ENCODE peak calls at places on chromosomes 1 and 21, in nine cellular contexts. H, E, Z, Q, Y, F, N, O and V are unnamed samples. For H3K4me1, the result is how much of the 10 kb centered on the place peaks cover.

GRCh38 chr1:28199328-28200233 is 23.1 kb upstream of the PTAFR start:
- DNase-seq in H (peak), E (no peak), Z (peak), Q (no peak), Y (no peak), F (peak), N (no peak), O (no peak), V (no peak)

GRCh38 chr1:8908388-8909151 is 30.1 kb upstream of the ENO1 start:
- DNase-seq in H (no peak), E (no peak), Z (no peak), Q (no peak), Y (no peak), F (no peak), N (no peak), O (no peak), V (no peak)

GRCh38 chr1:182430263-182431068 is 19.5 kb upstream of the RGSL1 start:
- DNase-seq in H (peak), E (no peak), Z (no peak), Q (no peak), Y (no peak), F (peak), N (no peak), O (no peak), V (no peak)

GRCh38 chr1:2480986-2481364 is 4.9 kb downstream of the PLCH2 start:
- DNase-seq in H (no peak), E (no peak), Z (no peak), Q (no peak), Y (peak), F (no peak), N (no peak), O (no peak), V (no peak)

GRCh38 chr1:236394905-236395779 is 1.1 kb downstream of the EDARADD start:
- DNase-seq in H (peak), E (peak), Z (peak), Q (peak), Y (peak), F (peak), N (no peak), O (peak), V (no peak)

GRCh38 chr1:229853751-229854150 is 213.3 kb upstream of the GALNT2 start:
- DNase-seq in H (no peak), E (no peak), Z (no peak), Q (no peak), Y (no peak), F (no peak), N (no peak), O (no peak), V (no peak)

GRCh38 chr21:34996304-34997081 is 52.6 kb downstream of the RUNX1 start:
- DNase-seq in H (no peak), E (no peak), Z (no peak), Q (peak), Y (no peak), F (no peak), N (no peak), O (no peak), V (no peak)

GRCh38 chr1:210608766-210609165 is 280.1 kb downstream of the HHAT start:
- DNase-seq in H (no peak), E (no peak), Z (no peak), Q (no peak), Y (no peak), F (no peak), N (no peak), O (no peak), V (no peak)

GRCh38 chr1:89821322-89822108 is 683 bp downstream of the LRRC8D start:
- DNase-seq in H (peak), E (peak), Z (peak), Q (peak), Y (peak), F (peak), N (peak), O (peak), V (no peak)

GRCh38 chr1:25201006-25201405 is 31.3 kb downstream of the SYF2 start:
- DNase-seq in H (no peak), E (no peak), Z (no peak), Q (no peak), Y (no peak), F (no peak), N (no peak), O (no peak), V (no peak)

GRCh38 chr1:175169305-175170018 is 23.1 kb downstream of the KIAA0040 start:
- DNase-seq in H (peak), E (no peak), Z (no peak), Q (peak), Y (no peak), F (no peak), N (no peak), O (no peak), V (no peak)

GRCh38 chr1:14926214-14926613 is 227.3 kb upstream of the TMEM51 start:
- DNase-seq in H (no peak), E (no peak), Z (no peak), Q (no peak), Y (no peak), F (no peak), N (no peak), O (no peak), V (no peak)

GRCh38 chr1:159930216-159930615 is 4.9 kb upstream of the TAGLN2 start:
- DNase-seq in H (no peak), E (no peak), Z (no peak), Q (no peak), Y (no peak), F (no peak), N (no peak), O (no peak), V (no peak)

GRCh38 chr1:218829143-218829542 is 344.5 kb upstream of the LYPLAL1 start:
- DNase-seq in H (no peak), E (no peak), Z (no peak), Q (no peak), Y (no peak), F (no peak), N (no peak), O (no peak), V (no peak)

GRCh38 chr1:115706774-115707425 is 61.6 kb downstream of the CASQ2 start:
- DNase-seq in H (peak), E (no peak), Z (no peak), Q (peak), Y (no peak), F (no peak), N (no peak), O (peak), V (no peak)

GRCh38 chr1:164693564-164694359 is 134.8 kb downstream of the PBX1 start:
- DNase-seq in H (no peak), E (no peak), Z (no peak), Q (no peak), Y (no peak), F (no peak), N (no peak), O (no peak), V (no peak)

GRCh38 chr1:79353224-79353623 is 346.7 kb upstream of the ADGRL4 start:
- DNase-seq in H (peak), E (no peak), Z (no peak), Q (peak), Y (peak), F (no peak), N (no peak), O (no peak), V (no peak)

GRCh38 chr1:207904377-207904902 is 6.5 kb downstream of the CD34 start:
- DNase-seq in H (no peak), E (no peak), Z (no peak), Q (no peak), Y (no peak), F (no peak), N (no peak), O (no peak), V (no peak)

GRCh38 chr1:159179906-159180305 is 8.5 kb downstream of the CADM3 start:
- DNase-seq in H (no peak), E (no peak), Z (no peak), Q (no peak), Y (no peak), F (no peak), N (no peak), O (no peak), V (no peak)

GRCh38 chr1:107704911-107705310 is 260.1 kb downstream of the VAV3 start:
- DNase-seq in H (no peak), E (no peak), Z (no peak), Q (peak), Y (no peak), F (no peak), N (no peak), O (no peak), V (no peak)

GRCh38 chr1:231278100-231278790 is 37.2 kb downstream of the GNPAT start:
- DNase-seq in H (no peak), E (peak), Z (no peak), Q (no peak), Y (peak), F (no peak), N (no peak), O (no peak), V (no peak)

GRCh38 chr1:18950415-18951026 is 6.0 kb downstream of the IFFO2 start:
- DNase-seq in H (no peak), E (peak), Z (no peak), Q (peak), Y (no peak), F (peak), N (peak), O (no peak), V (no peak)

GRCh38 chr1:48644950-48645605 is 131.6 kb downstream of the BEND5 start:
- DNase-seq in H (no peak), E (no peak), Z (no peak), Q (no peak), Y (no peak), F (no peak), N (no peak), O (no peak), V (no peak)

GRCh38 chr1:11062965-11063401 is 3.2 kb upstream of the SRM start:
- DNase-seq in H (no peak), E (no peak), Z (no peak), Q (peak), Y (no peak), F (no peak), N (no peak), O (no peak), V (no peak)

GRCh38 chr1:30756545-30757195 is 904 bp downstream of the LAPTM5 start:
- DNase-seq in H (peak), E (peak), Z (peak), Q (peak), Y (no peak), F (peak), N (peak), O (no peak), V (no peak)

GRCh38 chr1:204978782-204979181 is 64.2 kb upstream of the CNTN2 start:
- DNase-seq in H (no peak), E (no peak), Z (no peak), Q (no peak), Y (no peak), F (no peak), N (no peak), O (no peak), V (no peak)

GRCh38 chr1:17551755-17552234 is 12.3 kb downstream of the ARHGEF10L start:
- DNase-seq in H (no peak), E (no peak), Z (no peak), Q (no peak), Y (peak), F (no peak), N (no peak), O (no peak), V (no peak)

GRCh38 chr1:82565146-82565545 is 764.4 kb downstream of the ADGRL2 start:
- DNase-seq in H (no peak), E (no peak), Z (no peak), Q (peak), Y (no peak), F (no peak), N (no peak), O (no peak), V (no peak)
- H3K4me3 ChIP-seq in H (no peak), E (no peak), Z (no peak), Q (peak), Y (no peak), F (no peak), N (no peak), O (no peak), V (no peak)

GRCh38 chr1:53107570-53108322 is 34.7 kb downstream of the SLC1A7 start:
- DNase-seq in H (no peak), E (no peak), Z (no peak), Q (no peak), Y (no peak), F (no peak), N (no peak), O (peak), V (no peak)
- H3K4me1 ChIP-seq in H (under half), E (under half), Z (under half), Q (under half), Y (under half), F (under half), N (under half), O (under half), V (under half)

GRCh38 chr1:155596864-155597263 is 13.2 kb upstream of the MSTO1 start:
- DNase-seq in H (no peak), E (no peak), Z (no peak), Q (no peak), Y (no peak), F (no peak), N (no peak), O (no peak), V (no peak)

DNA sequence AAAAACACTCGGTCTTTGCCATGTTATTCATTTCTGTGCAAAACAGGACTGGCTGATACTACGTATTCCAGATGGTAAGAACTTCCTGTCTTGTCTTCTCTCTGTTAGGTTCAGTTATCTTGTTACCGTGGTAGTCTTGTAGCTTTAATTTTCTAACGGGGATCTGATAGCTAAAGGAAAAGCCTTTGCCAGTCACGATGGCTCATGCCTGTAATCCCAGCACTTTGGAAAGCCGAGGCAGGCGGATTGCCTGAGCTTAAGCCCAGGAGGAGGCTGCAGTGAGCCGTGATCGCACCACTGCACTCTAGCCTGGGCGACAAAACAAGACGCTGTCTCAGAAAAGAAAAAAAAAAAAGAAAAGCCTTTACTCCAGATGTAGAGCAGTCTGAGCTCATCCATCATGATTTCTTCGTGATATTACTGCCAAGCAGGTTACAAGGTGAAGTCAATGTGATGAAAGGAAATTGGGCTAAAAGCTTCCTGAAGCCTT is 11.1 kb upstream of the MSTO1 start:
- DNase-seq in H (peak), E (no peak), Z (no peak), Q (no peak), Y (peak), F (no peak), N (no peak), O (no peak), V (no peak)
- H3K4me3 ChIP-seq in H (no peak), E (no peak), Z (no peak), Q (no peak), Y (peak), F (peak), N (no peak), O (no peak), V (no peak)

DNA sequence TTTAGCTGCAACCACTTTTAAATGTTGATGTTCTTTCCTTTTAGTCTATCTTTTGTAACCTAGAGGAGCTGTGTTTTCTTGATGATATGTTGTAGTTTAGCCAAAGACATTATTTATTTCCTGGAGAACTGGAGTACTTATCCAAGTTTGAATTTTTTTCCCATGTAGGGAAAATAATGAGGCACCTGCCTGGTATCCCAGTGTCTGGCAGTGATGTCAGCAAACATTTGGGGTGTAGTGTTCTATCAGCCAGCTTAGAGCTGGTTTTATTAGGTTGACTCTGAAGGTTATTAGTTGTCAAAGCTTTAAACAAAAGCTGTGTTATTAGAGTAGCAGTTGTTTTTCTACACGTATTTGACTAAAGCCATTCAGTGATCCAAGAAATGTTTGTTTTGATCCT is 3.2 kb downstream of the CTPS1 start:
- DNase-seq in H (no peak), E (no peak), Z (no peak), Q (no peak), Y (no peak), F (no peak), N (no peak), O (no peak), V (no peak)
- H3K4me1 ChIP-seq in H (under half), E (under half), Z (under half), Q (under half), Y (under half), F (under half), N (under half), O (half or more), V (under half)

DNA sequence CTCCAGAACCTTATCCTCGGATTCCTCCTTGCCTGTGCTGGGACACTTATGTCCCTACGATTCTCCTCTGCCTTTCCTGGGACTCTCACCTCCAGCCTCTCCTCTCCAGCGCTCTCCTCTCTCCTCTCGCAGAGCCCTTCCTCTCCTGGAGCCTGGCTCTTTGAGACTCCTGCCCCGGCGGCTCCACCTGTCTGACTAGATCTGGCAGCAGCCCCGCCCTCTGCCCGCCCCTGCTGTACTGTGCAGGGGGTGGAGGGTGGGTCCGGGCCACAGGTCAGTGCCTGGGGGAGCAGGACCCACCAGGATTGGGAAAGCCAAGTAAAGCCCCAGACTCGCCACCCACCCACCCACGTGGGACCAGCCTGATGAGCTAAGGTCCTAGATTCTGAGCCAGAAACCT is 1.6 kb downstream of the ELOVL1 start:
- DNase-seq in H (peak), E (no peak), Z (peak), Q (peak), Y (no peak), F (no peak), N (no peak), O (peak), V (no peak)
- H3K4me3 ChIP-seq in H (peak), E (no peak), Z (no peak), Q (peak), Y (no peak), F (no peak), N (no peak), O (peak), V (no peak)

GRCh38 chr1:206506803-206507394 is 432 bp upstream of the RASSF5 start:
- DNase-seq in H (no peak), E (no peak), Z (peak), Q (no peak), Y (no peak), F (no peak), N (no peak), O (no peak), V (no peak)

GRCh38 chr1:206508956-206509355 is 1.6 kb downstream of the RASSF5 start:
- DNase-seq in H (no peak), E (no peak), Z (no peak), Q (no peak), Y (no peak), F (no peak), N (no peak), O (no peak), V (no peak)

GRCh38 chr1:206508130-206508884 is 976 bp downstream of the RASSF5 start:
- DNase-seq in H (peak), E (no peak), Z (no peak), Q (no peak), Y (no peak), F (no peak), N (no peak), O (no peak), V (no peak)

GRCh38 chr1:206506405-206506802 is 927 bp upstream of the RASSF5 start:
- DNase-seq in H (no peak), E (no peak), Z (no peak), Q (no peak), Y (no peak), F (no peak), N (no peak), O (no peak), V (no peak)

GRCh38 chr1:206507395-206508129 is at the start of gene RASSF5:
- DNase-seq in H (peak), E (peak), Z (peak), Q (peak), Y (no peak), F (peak), N (peak), O (peak), V (no peak)
- H3K4me1 ChIP-seq in H (under half), E (under half), Z (under half), Q (half or more), Y (under half), F (under half), N (under half), O (under half), V (under half)

DNA sequence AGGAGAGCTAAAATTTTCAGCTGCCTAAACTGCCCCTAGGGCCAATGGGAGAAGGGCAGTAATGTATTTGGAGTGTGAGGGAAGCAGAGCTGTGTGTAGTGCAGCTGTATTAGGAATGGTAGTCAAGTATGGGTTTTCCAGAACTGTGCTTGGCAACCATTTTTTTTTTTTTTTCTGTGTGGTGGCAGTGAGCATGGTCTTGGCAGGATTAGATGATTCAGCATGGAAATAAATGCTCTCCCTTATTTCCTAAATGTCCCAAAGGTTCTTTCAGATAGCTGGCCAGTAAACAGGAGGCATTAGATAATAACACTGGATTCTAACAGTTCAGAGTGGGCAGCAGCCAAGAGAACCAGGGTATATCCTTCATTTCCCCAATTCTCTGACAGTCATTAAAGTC is 81.7 kb downstream of the NDUFS5 start:
- DNase-seq in H (no peak), E (no peak), Z (no peak), Q (peak), Y (no peak), F (no peak), N (no peak), O (no peak), V (no peak)
- H3K4me3 ChIP-seq in H (no peak), E (peak), Z (no peak), Q (peak), Y (no peak), F (no peak), N (no peak), O (no peak), V (peak)

DNA sequence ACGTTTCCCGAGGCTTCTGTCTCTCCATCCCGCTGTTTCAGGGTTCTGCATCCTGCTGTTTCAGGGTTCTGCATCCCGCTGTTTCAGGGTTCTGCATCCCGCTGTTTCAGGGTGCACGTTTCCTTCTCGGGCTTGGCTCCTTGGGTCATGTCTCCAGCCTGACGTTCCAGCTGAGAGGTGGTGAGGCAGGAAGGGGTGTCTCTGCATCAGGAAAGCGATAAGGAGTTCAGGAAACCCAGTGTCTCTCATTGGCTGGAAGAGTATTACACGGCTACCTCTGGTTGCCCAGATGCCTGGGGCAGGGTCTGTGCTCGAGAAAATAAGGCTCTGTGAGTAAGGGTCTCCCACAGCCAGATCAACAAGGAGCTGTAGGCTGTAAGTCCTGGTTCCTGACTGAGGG is 21.1 kb downstream of the ADARB1 start:
- DNase-seq in H (no peak), E (no peak), Z (no peak), Q (no peak), Y (no peak), F (no peak), N (no peak), O (no peak), V (no peak)
- H3K4me1 ChIP-seq in H (under half), E (under half), Z (under half), Q (under half), Y (under half), F (under half), N (under half), O (under half), V (under half)

GRCh38 chr1:54488831-54489626 is 59.0 kb upstream of the ACOT11 start:
- DNase-seq in H (peak), E (peak), Z (peak), Q (peak), Y (peak), F (peak), N (peak), O (peak), V (no peak)

GRCh38 chr1:54486864-54487263 is 61.2 kb upstream of the ACOT11 start:
- DNase-seq in H (peak), E (no peak), Z (peak), Q (no peak), Y (no peak), F (no peak), N (no peak), O (no peak), V (no peak)

GRCh38 chr1:54489627-54490240 is 58.3 kb upstream of the ACOT11 start:
- DNase-seq in H (no peak), E (no peak), Z (no peak), Q (no peak), Y (no peak), F (no peak), N (no peak), O (no peak), V (no peak)

GRCh38 chr1:54488065-54488750 is 59.8 kb upstream of the ACOT11 start:
- DNase-seq in H (peak), E (peak), Z (peak), Q (peak), Y (peak), F (peak), N (peak), O (peak), V (no peak)

GRCh38 chr1:54487571-54488050 is 60.4 kb upstream of the ACOT11 start:
- DNase-seq in H (no peak), E (peak), Z (no peak), Q (no peak), Y (no peak), F (no peak), N (peak), O (no peak), V (no peak)
- H3K4me3 ChIP-seq in H (peak), E (peak), Z (peak), Q (peak), Y (peak), F (peak), N (peak), O (peak), V (peak)

GRCh38 chr1:151005729-151006330 is 872 bp downstream of the MINDY1 start:
- DNase-seq in H (peak), E (no peak), Z (no peak), Q (peak), Y (no peak), F (no peak), N (no peak), O (no peak), V (no peak)
- H3K4me1 ChIP-seq in H (under half), E (under half), Z (half or more), Q (under half), Y (under half), F (half or more), N (under half), O (under half), V (under half)